ENCODE peak calls at places on chromosome 9, in five cellular contexts. X, N, J, S and Q are unnamed samples.

GRCh38 chr9:107221321-107221720 is 61.8 kb upstream of the RAD23B start:
- DNase-seq in X (no peak), N (no peak), J (no peak), S (peak; percentile 18), Q (no peak)

GRCh38 chr9:134324359-134325095 is 1.7 kb upstream of the RXRA start:
- DNase-seq in X (no peak), N (no peak), J (no peak), S (no peak), Q (peak; percentile 43)

GRCh38 chr9:37031081-37031480 is 3.0 kb downstream of the PAX5 start:
- DNase-seq in X (no peak), N (no peak), J (no peak), S (no peak), Q (no peak)

GRCh38 chr9:71249729-71250317 is 128.4 kb upstream of the TRPM3 start:
- DNase-seq in X (peak; percentile 55), N (peak; percentile 61), J (no peak), S (peak; percentile 75), Q (peak; percentile 23)

GRCh38 chr9:76369583-76369982 is 24.6 kb downstream of the RFK start:
- DNase-seq in X (no peak), N (peak; percentile 51), J (peak; percentile 9), S (peak; percentile 5), Q (no peak)

GRCh38 chr9:91536211-91536691 is 112.6 kb upstream of the NFIL3 start:
- DNase-seq in X (peak; percentile 44), N (peak; percentile 41), J (no peak), S (no peak), Q (no peak)

GRCh38 chr9:126915281-126915816 is 767 bp downstream of the RALGPS1 start:
- DNase-seq in X (peak; percentile 33), N (no peak), J (no peak), S (peak; percentile 96), Q (no peak)

GRCh38 chr9:77977210-77977611 is 54.4 kb downstream of the GNAQ start:
- DNase-seq in X (peak; percentile 16), N (peak; percentile 79), J (no peak), S (peak; percentile 85), Q (peak; percentile 28)

GRCh38 chr9:121706149-121706548 is 54.7 kb downstream of the DAB2IP start:
- DNase-seq in X (no peak), N (no peak), J (no peak), S (no peak), Q (no peak)

GRCh38 chr9:124010665-124011321 is 775 bp upstream of the LHX2 start:
- DNase-seq in X (peak; percentile 30), N (no peak), J (no peak), S (peak; percentile 70), Q (no peak)

GRCh38 chr9:79279356-79279755 is 292.4 kb upstream of the TLE4 start:
- DNase-seq in X (no peak), N (no peak), J (no peak), S (no peak), Q (no peak)

GRCh38 chr9:137725598-137725997 is 106.8 kb downstream of the EHMT1 start:
- DNase-seq in X (no peak), N (no peak), J (no peak), S (no peak), Q (no peak)

GRCh38 chr9:126614455-126615248 is 924 bp downstream of the LMX1B start:
- DNase-seq in X (no peak), N (no peak), J (no peak), S (peak; percentile 52), Q (no peak)

GRCh38 chr9:114829686-114830085 is 23.8 kb upstream of the TNFSF15 start:
- DNase-seq in X (no peak), N (no peak), J (no peak), S (no peak), Q (no peak)

GRCh38 chr9:123749580-123750202 is 180.2 kb downstream of the DENND1A start:
- DNase-seq in X (no peak), N (no peak), J (peak; percentile 40), S (peak; percentile 42), Q (no peak)

GRCh38 chr9:70883056-70883455 is 238.4 kb downstream of the TRPM3 start:
- DNase-seq in X (no peak), N (no peak), J (no peak), S (no peak), Q (no peak)

GRCh38 chr9:95880011-95880690 is 4.7 kb downstream of the ERCC6L2 start:
- DNase-seq in X (no peak), N (no peak), J (no peak), S (no peak), Q (no peak)

GRCh38 chr9:94867842-94868312 is 141.4 kb downstream of the AOPEP start:
- DNase-seq in X (peak; percentile 51), N (no peak), J (no peak), S (no peak), Q (no peak)

GRCh38 chr9:119092125-119092524 is 277.1 kb downstream of the BRINP1 start:
- DNase-seq in X (no peak), N (no peak), J (no peak), S (no peak), Q (no peak)

GRCh38 chr9:127520941-127521918 is 69.9 kb downstream of the LRSAM1 start:
- DNase-seq in X (no peak), N (no peak), J (no peak), S (peak; percentile 68), Q (no peak)

GRCh38 chr9:129259373-129259772 is 81.3 kb upstream of the IER5L start:
- DNase-seq in X (no peak), N (no peak), J (no peak), S (no peak), Q (no peak)

GRCh38 chr9:81687521-81688261 is 1.7 kb downstream of the TLE1 start:
- DNase-seq in X (peak; percentile 24), N (peak; percentile 40), J (no peak), S (peak; percentile 86), Q (no peak)

GRCh38 chr9:3989915-3990314 is 310.0 kb downstream of the GLIS3 start:
- DNase-seq in X (no peak), N (no peak), J (no peak), S (no peak), Q (no peak)

GRCh38 chr9:6942406-6942805 is 184.6 kb downstream of the KDM4C start:
- DNase-seq in X (no peak), N (no peak), J (no peak), S (no peak), Q (no peak)

GRCh38 chr9:134379774-134380431 is 53.6 kb downstream of the RXRA start:
- DNase-seq in X (peak; percentile 94), N (no peak), J (no peak), S (no peak), Q (no peak)

GRCh38 chr9:38332625-38333024 is 59.9 kb upstream of the ALDH1B1 start:
- DNase-seq in X (no peak), N (no peak), J (no peak), S (no peak), Q (no peak)

GRCh38 chr9:94719878-94720277 is 6.6 kb upstream of the AOPEP start:
- DNase-seq in X (no peak), N (no peak), J (no peak), S (no peak), Q (no peak)

GRCh38 chr9:19999491-20000057 is 210.7 kb upstream of the SLC24A2 start:
- DNase-seq in X (no peak), N (no peak), J (peak; percentile 92), S (no peak), Q (no peak)

GRCh38 chr9:87876708-87877107 is 6.0 kb upstream of the SPATA31E1 start:
- DNase-seq in X (no peak), N (no peak), J (no peak), S (no peak), Q (no peak)

GRCh38 chr9:124780757-124781151 is 3.8 kb downstream of the OLFML2A start:
- DNase-seq in X (no peak), N (no peak), J (no peak), S (no peak), Q (no peak)

GRCh38 chr9:38435526-38435925 is 11.3 kb upstream of the IGFBPL1 start:
- DNase-seq in X (no peak), N (no peak), J (no peak), S (no peak), Q (no peak)

GRCh38 chr9:121107041-121107440 is 32.3 kb downstream of the CNTRL start:
- DNase-seq in X (peak; percentile 27), N (peak; percentile 10), J (no peak), S (peak; percentile 78), Q (peak; percentile 27)

GRCh38 chr9:126162611-126163381 is 163.8 kb upstream of the MVB12B start:
- DNase-seq in X (no peak), N (no peak), J (no peak), S (no peak), Q (no peak)

GRCh38 chr9:126957687-126958053 is 43.1 kb downstream of the RALGPS1 start:
- DNase-seq in X (no peak), N (no peak), J (no peak), S (no peak), Q (peak; percentile 23)

GRCh38 chr9:115115924-115116323 is 2.0 kb downstream of the TNC start:
- DNase-seq in X (peak; percentile 28), N (no peak), J (no peak), S (no peak), Q (no peak)

GRCh38 chr9:69515810-69516209 is 156.4 kb downstream of the APBA1 start:
- DNase-seq in X (no peak), N (no peak), J (no peak), S (no peak), Q (no peak)

GRCh38 chr9:69516353-69517322 is 155.5 kb downstream of the APBA1 start:
- DNase-seq in X (no peak), N (no peak), J (no peak), S (no peak), Q (no peak)

GRCh38 chr9:69519470-69520240 is 152.5 kb downstream of the APBA1 start:
- DNase-seq in X (no peak), N (peak; percentile 92), J (no peak), S (no peak), Q (no peak)
- TF ChIP-seq JUNB in X (no peak), N (no peak), J (no peak), S (no peak), Q (no peak)

GRCh38 chr9:135797507-135798302 is 95.7 kb downstream of the KCNT1 start:
- DNase-seq in X (peak; percentile 79), N (no peak), J (no peak), S (peak; percentile 87), Q (peak; percentile 74)
- TF ChIP-seq JUNB in X (no peak), N (no peak), J (no peak), S (no peak), Q (no peak)

GRCh38 chr9:131739192-131739961 is 499 bp downstream of the RAPGEF1 start:
- DNase-seq in X (no peak), N (no peak), J (no peak), S (peak; percentile 57), Q (peak; percentile 34)
- TF ChIP-seq JUNB in X (no peak), N (no peak), J (no peak), S (no peak), Q (no peak)

DNA sequence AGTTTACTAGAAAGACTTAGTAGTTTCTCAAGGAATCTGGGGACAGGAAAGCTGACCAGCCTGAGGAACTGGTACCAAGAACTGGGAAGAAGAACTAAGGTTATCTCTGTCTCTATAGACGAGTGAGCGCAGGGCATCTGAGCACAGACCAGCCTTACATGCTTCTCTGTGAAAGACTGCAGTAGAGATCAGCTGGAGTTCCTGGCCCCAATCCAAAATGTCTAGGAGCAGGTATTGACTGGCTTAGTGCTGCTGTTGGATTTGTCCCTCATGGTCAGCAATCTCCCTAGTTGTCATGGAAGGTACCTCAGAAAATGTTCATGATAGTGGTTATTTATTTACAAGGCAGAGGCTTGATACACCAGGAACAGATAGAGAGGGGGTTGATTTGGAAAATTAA is 13.3 kb downstream of the NUP214 start:
- DNase-seq in X (no peak), N (no peak), J (no peak), S (no peak), Q (peak; percentile 78)
- TF ChIP-seq JUNB in X (no peak), N (no peak), J (no peak), S (no peak), Q (no peak)